ENCODE peak calls at places on chromosome 7, in nine cellular contexts. One of them, this sample, is unnamed. For H3K36me3 and H3K4me1, the result is how much of the 10 kb centered on the place peaks cover.

GRCh38 chr7:17696422-17696821 is 243.9 kb downstream of the SNX13 start:
- DNase-seq in left ventricle myocardium inferior: peak
- DNase-seq in Karpas-422: no peak
- DNase-seq in astrocyte: peak
- DNase-seq in CD8-positive, alpha-beta memory T cell: no peak
- DNase-seq in GM23248: peak
- DNase-seq in pancreas: no peak
- DNase-seq in body of pancreas: no peak
- DNase-seq in RWPE2: peak
- DNase-seq in this sample: peak

GRCh38 chr7:75688200-75689136 is 50.3 kb downstream of the HIP1 start:
- DNase-seq in left ventricle myocardium inferior: peak
- DNase-seq in Karpas-422: no peak
- DNase-seq in astrocyte: no peak
- DNase-seq in CD8-positive, alpha-beta memory T cell: no peak
- DNase-seq in GM23248: no peak
- DNase-seq in pancreas: peak
- DNase-seq in body of pancreas: peak
- DNase-seq in RWPE2: no peak
- DNase-seq in this sample: no peak

GRCh38 chr7:4234886-4235285 is 447.2 kb upstream of the FOXK1 start:
- DNase-seq in left ventricle myocardium inferior: no peak
- DNase-seq in Karpas-422: no peak
- DNase-seq in astrocyte: no peak
- DNase-seq in CD8-positive, alpha-beta memory T cell: no peak
- DNase-seq in GM23248: no peak
- DNase-seq in pancreas: no peak
- DNase-seq in body of pancreas: no peak
- DNase-seq in RWPE2: no peak
- DNase-seq in this sample: no peak

GRCh38 chr7:36473454-36474282 is 84.0 kb downstream of the ANLN start:
- DNase-seq in left ventricle myocardium inferior: peak
- DNase-seq in Karpas-422: peak
- DNase-seq in astrocyte: peak
- DNase-seq in CD8-positive, alpha-beta memory T cell: no peak
- DNase-seq in GM23248: peak
- DNase-seq in pancreas: peak
- DNase-seq in body of pancreas: peak
- DNase-seq in RWPE2: no peak
- DNase-seq in this sample: peak

GRCh38 chr7:71885487-71885886 is 526.7 kb downstream of the CALN1 start:
- DNase-seq in left ventricle myocardium inferior: no peak
- DNase-seq in Karpas-422: no peak
- DNase-seq in astrocyte: no peak
- DNase-seq in CD8-positive, alpha-beta memory T cell: no peak
- DNase-seq in GM23248: no peak
- DNase-seq in pancreas: no peak
- DNase-seq in body of pancreas: no peak
- DNase-seq in RWPE2: no peak
- DNase-seq in this sample: no peak

GRCh38 chr7:24199978-24200377 is 84.0 kb upstream of the NPY start:
- DNase-seq in left ventricle myocardium inferior: no peak
- DNase-seq in Karpas-422: no peak
- DNase-seq in astrocyte: peak
- DNase-seq in CD8-positive, alpha-beta memory T cell: no peak
- DNase-seq in GM23248: no peak
- DNase-seq in pancreas: no peak
- DNase-seq in body of pancreas: no peak
- DNase-seq in RWPE2: no peak
- DNase-seq in this sample: no peak

GRCh38 chr7:17234398-17235021 is 63.9 kb upstream of the AHR start:
- DNase-seq in left ventricle myocardium inferior: no peak
- DNase-seq in Karpas-422: peak
- DNase-seq in astrocyte: peak
- DNase-seq in CD8-positive, alpha-beta memory T cell: peak
- DNase-seq in GM23248: peak
- DNase-seq in pancreas: no peak
- DNase-seq in body of pancreas: peak
- DNase-seq in RWPE2: no peak
- DNase-seq in this sample: peak

GRCh38 chr7:27519801-27520200 is 142.9 kb downstream of the HIBADH start:
- DNase-seq in left ventricle myocardium inferior: no peak
- DNase-seq in Karpas-422: no peak
- DNase-seq in astrocyte: no peak
- DNase-seq in CD8-positive, alpha-beta memory T cell: no peak
- DNase-seq in GM23248: no peak
- DNase-seq in pancreas: no peak
- DNase-seq in body of pancreas: no peak
- DNase-seq in RWPE2: no peak
- DNase-seq in this sample: no peak

GRCh38 chr7:46759711-46760480 is 822.0 kb downstream of the TNS3 start:
- DNase-seq in left ventricle myocardium inferior: no peak
- DNase-seq in Karpas-422: no peak
- DNase-seq in astrocyte: peak
- DNase-seq in CD8-positive, alpha-beta memory T cell: no peak
- DNase-seq in GM23248: peak
- DNase-seq in pancreas: no peak
- DNase-seq in body of pancreas: no peak
- DNase-seq in RWPE2: no peak
- DNase-seq in this sample: no peak

GRCh38 chr7:46847126-46847525 is 734.8 kb downstream of the TNS3 start:
- DNase-seq in left ventricle myocardium inferior: no peak
- DNase-seq in Karpas-422: no peak
- DNase-seq in astrocyte: peak
- DNase-seq in CD8-positive, alpha-beta memory T cell: no peak
- DNase-seq in GM23248: peak
- DNase-seq in pancreas: no peak
- DNase-seq in body of pancreas: no peak
- DNase-seq in RWPE2: no peak
- DNase-seq in this sample: no peak

GRCh38 chr7:19754521-19755116 is 18.8 kb downstream of the TMEM196 start:
- DNase-seq in left ventricle myocardium inferior: no peak
- DNase-seq in Karpas-422: peak
- DNase-seq in astrocyte: no peak
- DNase-seq in CD8-positive, alpha-beta memory T cell: no peak
- DNase-seq in GM23248: peak
- DNase-seq in pancreas: no peak
- DNase-seq in body of pancreas: no peak
- DNase-seq in RWPE2: no peak
- DNase-seq in this sample: peak

GRCh38 chr7:88522771-88523316 is 216.2 kb upstream of the STEAP4 start:
- DNase-seq in left ventricle myocardium inferior: no peak
- DNase-seq in Karpas-422: no peak
- DNase-seq in astrocyte: no peak
- DNase-seq in CD8-positive, alpha-beta memory T cell: no peak
- DNase-seq in GM23248: no peak
- DNase-seq in pancreas: no peak
- DNase-seq in body of pancreas: no peak
- DNase-seq in RWPE2: no peak
- DNase-seq in this sample: peak

GRCh38 chr7:105773030-105773460 is 103.4 kb downstream of the ATXN7L1 start:
- DNase-seq in left ventricle myocardium inferior: no peak
- DNase-seq in Karpas-422: no peak
- DNase-seq in astrocyte: no peak
- DNase-seq in CD8-positive, alpha-beta memory T cell: no peak
- DNase-seq in GM23248: no peak
- DNase-seq in pancreas: no peak
- DNase-seq in body of pancreas: no peak
- DNase-seq in RWPE2: no peak
- DNase-seq in this sample: no peak

GRCh38 chr7:50359258-50359994 is 54.9 kb downstream of the IKZF1 start:
- DNase-seq in left ventricle myocardium inferior: no peak
- DNase-seq in Karpas-422: no peak
- DNase-seq in astrocyte: no peak
- DNase-seq in CD8-positive, alpha-beta memory T cell: no peak
- DNase-seq in GM23248: no peak
- DNase-seq in pancreas: no peak
- DNase-seq in body of pancreas: no peak
- DNase-seq in RWPE2: no peak
- DNase-seq in this sample: no peak
- H3K36me3 ChIP-seq in left ventricle myocardium inferior: under half
- H3K36me3 ChIP-seq in Karpas-422: half or more
- H3K36me3 ChIP-seq in astrocyte: under half
- H3K36me3 ChIP-seq in CD8-positive, alpha-beta memory T cell: under half
- H3K36me3 ChIP-seq in GM23248: under half
- H3K36me3 ChIP-seq in pancreas: under half
- H3K36me3 ChIP-seq in body of pancreas: under half
- H3K36me3 ChIP-seq in RWPE2: under half
- H3K36me3 ChIP-seq in this sample: under half

DNA sequence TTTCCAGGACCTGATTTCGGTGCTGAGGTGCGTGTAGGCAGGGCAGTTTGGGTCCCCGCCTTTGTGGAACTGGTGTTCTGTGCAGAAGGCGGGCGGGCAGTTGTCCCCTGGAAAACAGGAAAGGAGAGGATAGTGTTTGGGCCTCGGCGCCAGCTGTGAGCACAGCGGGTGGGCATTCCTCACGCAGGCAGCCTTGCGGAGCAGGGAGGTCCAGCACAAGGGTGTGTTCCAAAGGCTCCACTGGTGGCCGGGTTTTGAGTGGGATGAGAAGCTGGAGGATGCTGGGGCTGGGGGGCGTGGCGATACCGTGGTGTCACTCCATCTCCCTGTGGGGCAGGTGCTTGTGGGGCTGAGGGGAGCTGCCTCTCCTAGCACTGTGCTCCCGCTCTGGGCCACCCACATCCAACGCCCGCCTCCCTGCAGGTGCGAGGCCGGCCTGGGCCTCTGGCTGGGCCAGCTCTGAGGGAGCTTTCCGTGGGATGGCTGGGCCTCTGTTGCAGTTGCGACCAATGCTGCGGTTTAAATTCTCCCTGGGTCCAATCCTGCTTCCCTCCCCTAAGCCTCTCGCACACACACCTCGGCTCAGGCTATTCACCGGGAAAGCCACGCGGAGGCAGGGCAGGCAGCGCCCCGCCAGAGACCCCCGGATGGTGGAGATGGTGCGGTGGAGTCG is 15.9 kb downstream of the UNCX start:
- DNase-seq in left ventricle myocardium inferior: no peak
- DNase-seq in Karpas-422: no peak
- DNase-seq in astrocyte: no peak
- DNase-seq in CD8-positive, alpha-beta memory T cell: no peak
- DNase-seq in GM23248: no peak
- DNase-seq in pancreas: no peak
- DNase-seq in body of pancreas: no peak
- DNase-seq in RWPE2: no peak
- DNase-seq in this sample: no peak
- H3K4me3 ChIP-seq in left ventricle myocardium inferior: no peak
- H3K4me3 ChIP-seq in Karpas-422: no peak
- H3K4me3 ChIP-seq in astrocyte: no peak
- H3K4me3 ChIP-seq in CD8-positive, alpha-beta memory T cell: no peak
- H3K4me3 ChIP-seq in GM23248: no peak
- H3K4me3 ChIP-seq in pancreas: no peak
- H3K4me3 ChIP-seq in body of pancreas: no peak
- H3K4me3 ChIP-seq in RWPE2: no peak
- H3K4me3 ChIP-seq in this sample: no peak

GRCh38 chr7:55549457-55549856 is 22.8 kb downstream of the VOPP1 start:
- DNase-seq in left ventricle myocardium inferior: no peak
- DNase-seq in Karpas-422: no peak
- DNase-seq in astrocyte: no peak
- DNase-seq in CD8-positive, alpha-beta memory T cell: no peak
- DNase-seq in GM23248: no peak
- DNase-seq in pancreas: no peak
- DNase-seq in body of pancreas: no peak
- DNase-seq in RWPE2: no peak
- DNase-seq in this sample: no peak

GRCh38 chr7:55550010-55550409 is 22.3 kb downstream of the VOPP1 start:
- DNase-seq in left ventricle myocardium inferior: no peak
- DNase-seq in Karpas-422: peak
- DNase-seq in astrocyte: no peak
- DNase-seq in CD8-positive, alpha-beta memory T cell: no peak
- DNase-seq in GM23248: no peak
- DNase-seq in pancreas: peak
- DNase-seq in body of pancreas: peak
- DNase-seq in RWPE2: no peak
- DNase-seq in this sample: no peak

GRCh38 chr7:55553087-55553345 is 19.3 kb downstream of the VOPP1 start:
- DNase-seq in left ventricle myocardium inferior: no peak
- DNase-seq in Karpas-422: no peak
- DNase-seq in astrocyte: no peak
- DNase-seq in CD8-positive, alpha-beta memory T cell: no peak
- DNase-seq in GM23248: no peak
- DNase-seq in pancreas: no peak
- DNase-seq in body of pancreas: no peak
- DNase-seq in RWPE2: no peak
- DNase-seq in this sample: no peak

GRCh38 chr7:55552320-55553086 is 19.8 kb downstream of the VOPP1 start:
- DNase-seq in left ventricle myocardium inferior: no peak
- DNase-seq in Karpas-422: no peak
- DNase-seq in astrocyte: peak
- DNase-seq in CD8-positive, alpha-beta memory T cell: no peak
- DNase-seq in GM23248: peak
- DNase-seq in pancreas: no peak
- DNase-seq in body of pancreas: peak
- DNase-seq in RWPE2: peak
- DNase-seq in this sample: no peak

DNA sequence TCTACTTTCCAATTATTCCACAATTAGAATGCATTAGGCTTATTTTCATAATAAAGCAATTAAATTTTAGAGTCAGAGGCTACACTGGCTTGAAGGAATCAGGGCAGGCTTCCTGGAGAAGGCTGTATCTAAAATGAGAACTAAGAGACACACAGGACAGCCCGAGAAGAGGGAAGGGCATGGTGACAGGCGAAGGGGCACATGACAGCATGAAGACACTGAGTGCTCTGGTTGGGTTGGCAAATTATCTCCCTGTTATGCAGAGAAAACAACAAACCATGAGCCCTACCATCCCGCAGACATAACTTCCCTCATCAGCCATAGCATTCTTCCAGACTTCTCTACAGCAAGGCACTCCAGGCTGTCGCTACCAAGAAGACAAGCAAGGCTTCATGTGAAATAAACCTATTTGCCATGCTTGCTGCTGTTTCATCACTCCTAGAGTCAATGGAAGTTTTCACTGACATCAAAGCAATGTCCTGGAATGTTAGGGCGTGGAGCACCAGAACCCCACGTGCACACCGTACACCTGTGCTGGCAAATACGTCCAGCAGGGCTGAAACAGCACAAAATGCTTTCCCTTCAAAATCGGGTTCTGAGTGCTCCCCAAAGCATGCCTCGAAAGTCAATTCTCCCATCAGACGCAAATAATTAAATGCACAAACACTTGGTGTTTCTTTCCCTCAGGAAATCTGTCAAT is 21.3 kb downstream of the VOPP1 start:
- DNase-seq in left ventricle myocardium inferior: no peak
- DNase-seq in Karpas-422: no peak
- DNase-seq in astrocyte: no peak
- DNase-seq in CD8-positive, alpha-beta memory T cell: no peak
- DNase-seq in GM23248: no peak
- DNase-seq in pancreas: no peak
- DNase-seq in body of pancreas: no peak
- DNase-seq in RWPE2: no peak
- DNase-seq in this sample: no peak
- H3K4me1 ChIP-seq in left ventricle myocardium inferior: half or more
- H3K4me1 ChIP-seq in Karpas-422: under half
- H3K4me1 ChIP-seq in astrocyte: half or more
- H3K4me1 ChIP-seq in CD8-positive, alpha-beta memory T cell: half or more
- H3K4me1 ChIP-seq in GM23248: under half
- H3K4me1 ChIP-seq in pancreas: under half
- H3K4me1 ChIP-seq in body of pancreas: under half
- H3K4me1 ChIP-seq in RWPE2: under half
- H3K4me1 ChIP-seq in this sample: under half

GRCh38 chr7:89994483-89994882 is 159.8 kb upstream of the STEAP1 start:
- DNase-seq in left ventricle myocardium inferior: no peak
- DNase-seq in Karpas-422: no peak
- DNase-seq in astrocyte: no peak
- DNase-seq in CD8-positive, alpha-beta memory T cell: no peak
- DNase-seq in GM23248: peak
- DNase-seq in pancreas: no peak
- DNase-seq in body of pancreas: no peak
- DNase-seq in RWPE2: no peak
- DNase-seq in this sample: no peak

GRCh38 chr7:89998554-89998953 is 155.7 kb upstream of the STEAP1 start:
- DNase-seq in left ventricle myocardium inferior: no peak
- DNase-seq in Karpas-422: no peak
- DNase-seq in astrocyte: no peak
- DNase-seq in CD8-positive, alpha-beta memory T cell: no peak
- DNase-seq in GM23248: no peak
- DNase-seq in pancreas: no peak
- DNase-seq in body of pancreas: no peak
- DNase-seq in RWPE2: no peak
- DNase-seq in this sample: no peak
- H3K36me3 ChIP-seq in left ventricle myocardium inferior: under half
- H3K36me3 ChIP-seq in Karpas-422: under half
- H3K36me3 ChIP-seq in astrocyte: under half
- H3K36me3 ChIP-seq in CD8-positive, alpha-beta memory T cell: under half
- H3K36me3 ChIP-seq in GM23248: under half
- H3K36me3 ChIP-seq in pancreas: under half
- H3K36me3 ChIP-seq in body of pancreas: under half
- H3K36me3 ChIP-seq in RWPE2: under half
- H3K36me3 ChIP-seq in this sample: under half